ENCODE peak calls at places on chromosomes 16 and 17, in five cellular contexts. One of them, this sample, is unnamed.

GRCh38 chr17:49723423-49723822 is 15.7 kb upstream of the SLC35B1 start:
- DNase-seq in tibial artery: peak
- DNase-seq in testis: peak
- DNase-seq in AG04450: no peak
- DNase-seq in CD4-positive, alpha-beta T cell: no peak
- DNase-seq in this sample: no peak

GRCh38 chr17:67562036-67562435 is 155.7 kb upstream of the NOL11 start:
- DNase-seq in tibial artery: no peak
- DNase-seq in AG04450: no peak
- DNase-seq in CD4-positive, alpha-beta T cell: no peak
- DNase-seq in testis: no peak
- DNase-seq in this sample: no peak

GRCh38 chr16:78489072-78489471 is 389.6 kb downstream of the WWOX start:
- DNase-seq in testis: no peak
- DNase-seq in CD4-positive, alpha-beta T cell: no peak
- DNase-seq in AG04450: no peak
- DNase-seq in tibial artery: no peak
- DNase-seq in this sample: no peak

GRCh38 chr17:50363217-50364060 is 9.5 kb downstream of the MRPL27 start:
- DNase-seq in testis: peak
- DNase-seq in CD4-positive, alpha-beta T cell: no peak
- DNase-seq in tibial artery: no peak
- DNase-seq in AG04450: no peak
- DNase-seq in this sample: no peak

GRCh38 chr16:57535680-57536305 is 578 bp downstream of the CCDC102A start:
- DNase-seq in testis: peak
- DNase-seq in tibial artery: peak
- DNase-seq in AG04450: peak
- DNase-seq in CD4-positive, alpha-beta T cell: peak
- DNase-seq in this sample: peak

GRCh38 chr17:10169274-10169673 is 29.1 kb downstream of the GAS7 start:
- DNase-seq in CD4-positive, alpha-beta T cell: no peak
- DNase-seq in tibial artery: no peak
- DNase-seq in testis: no peak
- DNase-seq in AG04450: no peak
- DNase-seq in this sample: no peak

GRCh38 chr16:75965504-75966374 is 239.4 kb upstream of the CPHXL start:
- DNase-seq in testis: no peak
- DNase-seq in CD4-positive, alpha-beta T cell: no peak
- DNase-seq in tibial artery: no peak
- DNase-seq in AG04450: no peak
- DNase-seq in this sample: no peak

GRCh38 chr17:17155568-17155967 is 50.6 kb downstream of the PLD6 start:
- DNase-seq in testis: no peak
- DNase-seq in AG04450: no peak
- DNase-seq in CD4-positive, alpha-beta T cell: no peak
- DNase-seq in tibial artery: no peak
- DNase-seq in this sample: no peak

GRCh38 chr17:50482516-50482915 is 3.9 kb downstream of the RSAD1 start:
- DNase-seq in CD4-positive, alpha-beta T cell: peak
- DNase-seq in testis: peak
- DNase-seq in tibial artery: peak
- DNase-seq in AG04450: peak
- DNase-seq in this sample: peak

GRCh38 chr17:73474370-73474988 is 162.7 kb upstream of the CDC42EP4 start:
- DNase-seq in tibial artery: peak
- DNase-seq in AG04450: no peak
- DNase-seq in CD4-positive, alpha-beta T cell: peak
- DNase-seq in testis: peak
- DNase-seq in this sample: no peak

GRCh38 chr16:87047221-87048037 is 269.8 kb downstream of the C16orf95 start:
- DNase-seq in CD4-positive, alpha-beta T cell: no peak
- DNase-seq in testis: no peak
- DNase-seq in AG04450: no peak
- DNase-seq in tibial artery: no peak
- DNase-seq in this sample: no peak

GRCh38 chr17:77754956-77755355 is 203.5 kb upstream of the TNRC6C start:
- DNase-seq in testis: no peak
- DNase-seq in CD4-positive, alpha-beta T cell: no peak
- DNase-seq in tibial artery: no peak
- DNase-seq in AG04450: no peak
- DNase-seq in this sample: no peak

GRCh38 chr17:27635275-27635823 is 4.4 kb downstream of the LGALS9 start:
- DNase-seq in testis: peak
- DNase-seq in tibial artery: peak
- DNase-seq in AG04450: no peak
- DNase-seq in CD4-positive, alpha-beta T cell: no peak
- DNase-seq in this sample: peak

GRCh38 chr17:49443862-49444261 is 29.2 kb upstream of the PHB1 start:
- DNase-seq in tibial artery: no peak
- DNase-seq in CD4-positive, alpha-beta T cell: no peak
- DNase-seq in testis: no peak
- DNase-seq in AG04450: no peak
- DNase-seq in this sample: no peak

GRCh38 chr17:78357687-78358537 is 2.0 kb downstream of the SOCS3 start:
- DNase-seq in tibial artery: no peak
- DNase-seq in AG04450: no peak
- DNase-seq in CD4-positive, alpha-beta T cell: no peak
- DNase-seq in testis: no peak
- DNase-seq in this sample: no peak

GRCh38 chr16:12971216-12971615 is 69.8 kb downstream of the SHISA9 start:
- DNase-seq in CD4-positive, alpha-beta T cell: no peak
- DNase-seq in AG04450: no peak
- DNase-seq in testis: peak
- DNase-seq in tibial artery: no peak
- DNase-seq in this sample: no peak

GRCh38 chr17:44210342-44211192 is 8.9 kb downstream of the UBTF start:
- DNase-seq in CD4-positive, alpha-beta T cell: peak
- DNase-seq in tibial artery: peak
- DNase-seq in testis: peak
- DNase-seq in AG04450: peak
- DNase-seq in this sample: peak

GRCh38 chr17:77831497-77832179 is 126.9 kb upstream of the TNRC6C start:
- DNase-seq in CD4-positive, alpha-beta T cell: no peak
- DNase-seq in AG04450: peak
- DNase-seq in testis: no peak
- DNase-seq in tibial artery: peak
- DNase-seq in this sample: no peak

GRCh38 chr16:20610892-20611349 is 34.8 kb upstream of the ACSM2B start:
- DNase-seq in testis: no peak
- DNase-seq in tibial artery: no peak
- DNase-seq in CD4-positive, alpha-beta T cell: no peak
- DNase-seq in AG04450: no peak
- DNase-seq in this sample: no peak

GRCh38 chr17:36657390-36657762 is 56.0 kb downstream of the MRM1 start:
- DNase-seq in CD4-positive, alpha-beta T cell: no peak
- DNase-seq in tibial artery: no peak
- DNase-seq in testis: no peak
- DNase-seq in AG04450: no peak
- DNase-seq in this sample: no peak

GRCh38 chr17:57732062-57732461 is 13.0 kb downstream of the CCDC182 start:
- DNase-seq in tibial artery: no peak
- DNase-seq in CD4-positive, alpha-beta T cell: no peak
- DNase-seq in AG04450: no peak
- DNase-seq in testis: peak
- DNase-seq in this sample: no peak

GRCh38 chr17:50326831-50327364 is 19.0 kb upstream of the XYLT2 start:
- DNase-seq in CD4-positive, alpha-beta T cell: no peak
- DNase-seq in tibial artery: no peak
- DNase-seq in testis: no peak
- DNase-seq in AG04450: no peak
- DNase-seq in this sample: no peak

GRCh38 chr17:19327039-19327776 is 35.3 kb downstream of the B9D1 start:
- DNase-seq in testis: no peak
- DNase-seq in AG04450: peak
- DNase-seq in CD4-positive, alpha-beta T cell: no peak
- DNase-seq in tibial artery: no peak
- DNase-seq in this sample: no peak

GRCh38 chr16:886084-886543 is 84.7 kb downstream of the LMF1 start:
- DNase-seq in CD4-positive, alpha-beta T cell: no peak
- DNase-seq in tibial artery: no peak
- DNase-seq in testis: peak
- DNase-seq in AG04450: no peak
- DNase-seq in this sample: no peak

GRCh38 chr17:7177954-7178477 is 1.2 kb downstream of the ASGR1 start:
- DNase-seq in AG04450: no peak
- DNase-seq in testis: no peak
- DNase-seq in CD4-positive, alpha-beta T cell: no peak
- DNase-seq in tibial artery: no peak
- DNase-seq in this sample: peak

GRCh38 chr16:75238132-75238852 is 13.1 kb downstream of the BCAR1 start:
- DNase-seq in tibial artery: peak
- DNase-seq in CD4-positive, alpha-beta T cell: no peak
- DNase-seq in AG04450: peak
- DNase-seq in testis: peak
- DNase-seq in this sample: no peak

GRCh38 chr17:563646-564045 is 151.0 kb downstream of the VPS53 start:
- DNase-seq in CD4-positive, alpha-beta T cell: no peak
- DNase-seq in testis: no peak
- DNase-seq in tibial artery: no peak
- DNase-seq in AG04450: no peak
- DNase-seq in this sample: no peak

GRCh38 chr17:29958947-29959657 is 17.7 kb downstream of the EFCAB5 start:
- DNase-seq in testis: no peak
- DNase-seq in AG04450: no peak
- DNase-seq in tibial artery: no peak
- DNase-seq in CD4-positive, alpha-beta T cell: no peak
- DNase-seq in this sample: no peak

GRCh38 chr16:3157229-3158013 is 22.6 kb downstream of the ZNF213 start:
- DNase-seq in testis: peak
- DNase-seq in AG04450: peak
- DNase-seq in CD4-positive, alpha-beta T cell: peak
- DNase-seq in tibial artery: peak
- DNase-seq in this sample: peak

GRCh38 chr16:66164581-66164980 is 201.9 kb upstream of the CDH5 start:
- DNase-seq in testis: no peak
- DNase-seq in AG04450: no peak
- DNase-seq in CD4-positive, alpha-beta T cell: no peak
- DNase-seq in tibial artery: no peak
- DNase-seq in this sample: no peak

GRCh38 chr17:81808778-81809555 is 5.0 kb downstream of the GCGR start:
- DNase-seq in tibial artery: no peak
- DNase-seq in CD4-positive, alpha-beta T cell: no peak
- DNase-seq in AG04450: no peak
- DNase-seq in testis: no peak
- DNase-seq in this sample: no peak

GRCh38 chr17:36807496-36808180 is 129.6 kb upstream of the LHX1 start:
- DNase-seq in CD4-positive, alpha-beta T cell: no peak
- DNase-seq in tibial artery: no peak
- DNase-seq in testis: peak
- DNase-seq in AG04450: no peak
- DNase-seq in this sample: no peak

GRCh38 chr17:40564195-40564882 is 933 bp downstream of the CCR7 start:
- DNase-seq in AG04450: no peak
- DNase-seq in testis: no peak
- DNase-seq in CD4-positive, alpha-beta T cell: no peak
- DNase-seq in tibial artery: no peak
- DNase-seq in this sample: no peak

GRCh38 chr17:82226809-82227628 is 1.8 kb upstream of the SLC16A3 start:
- DNase-seq in AG04450: no peak
- DNase-seq in CD4-positive, alpha-beta T cell: no peak
- DNase-seq in testis: no peak
- DNase-seq in tibial artery: no peak
- DNase-seq in this sample: no peak

GRCh38 chr16:31016018-31016417 is 5.6 kb upstream of the STX1B start:
- DNase-seq in AG04450: no peak
- DNase-seq in testis: no peak
- DNase-seq in CD4-positive, alpha-beta T cell: no peak
- DNase-seq in tibial artery: no peak
- DNase-seq in this sample: no peak
- TF ChIP-seq CTCF in AG04450: no peak
- TF ChIP-seq CTCF in testis: no peak
- TF ChIP-seq CTCF in CD4-positive, alpha-beta T cell: no peak
- TF ChIP-seq CTCF in tibial artery: no peak
- TF ChIP-seq CTCF in this sample: no peak

GRCh38 chr17:46978489-46979022 is 497 bp downstream of the RPRML start:
- DNase-seq in CD4-positive, alpha-beta T cell: no peak
- DNase-seq in tibial artery: no peak
- DNase-seq in AG04450: no peak
- DNase-seq in testis: no peak
- DNase-seq in this sample: no peak
- TF ChIP-seq CTCF in CD4-positive, alpha-beta T cell: no peak
- TF ChIP-seq CTCF in tibial artery: no peak
- TF ChIP-seq CTCF in AG04450: no peak
- TF ChIP-seq CTCF in testis: no peak
- TF ChIP-seq CTCF in this sample: no peak

GRCh38 chr17:32769846-32770245 is 107.1 kb downstream of the MYO1D start:
- DNase-seq in AG04450: no peak
- DNase-seq in CD4-positive, alpha-beta T cell: no peak
- DNase-seq in testis: no peak
- DNase-seq in tibial artery: no peak
- DNase-seq in this sample: no peak
- TF ChIP-seq CTCF in AG04450: no peak
- TF ChIP-seq CTCF in CD4-positive, alpha-beta T cell: no peak
- TF ChIP-seq CTCF in testis: no peak
- TF ChIP-seq CTCF in tibial artery: no peak
- TF ChIP-seq CTCF in this sample: no peak

GRCh38 chr16:14407786-14408399 is 222.2 kb downstream of the PARN start:
- DNase-seq in AG04450: no peak
- DNase-seq in tibial artery: no peak
- DNase-seq in CD4-positive, alpha-beta T cell: no peak
- DNase-seq in testis: no peak
- DNase-seq in this sample: no peak

GRCh38 chr16:14409563-14409962 is 220.5 kb downstream of the PARN start:
- DNase-seq in testis: no peak
- DNase-seq in tibial artery: peak
- DNase-seq in CD4-positive, alpha-beta T cell: no peak
- DNase-seq in AG04450: peak
- DNase-seq in this sample: no peak

GRCh38 chr16:14400285-14400977 is 229.6 kb downstream of the PARN start:
- DNase-seq in tibial artery: no peak
- DNase-seq in testis: no peak
- DNase-seq in CD4-positive, alpha-beta T cell: no peak
- DNase-seq in AG04450: no peak
- DNase-seq in this sample: no peak

GRCh38 chr16:14401839-14402115 is 228.3 kb downstream of the PARN start:
- DNase-seq in AG04450: no peak
- DNase-seq in testis: peak
- DNase-seq in CD4-positive, alpha-beta T cell: no peak
- DNase-seq in tibial artery: peak
- DNase-seq in this sample: no peak

GRCh38 chr16:14405611-14406537 is 224.2 kb downstream of the PARN start:
- DNase-seq in tibial artery: peak
- DNase-seq in testis: peak
- DNase-seq in CD4-positive, alpha-beta T cell: no peak
- DNase-seq in AG04450: no peak
- DNase-seq in this sample: no peak
- TF ChIP-seq CTCF in tibial artery: no peak
- TF ChIP-seq CTCF in testis: no peak
- TF ChIP-seq CTCF in CD4-positive, alpha-beta T cell: no peak
- TF ChIP-seq CTCF in AG04450: no peak
- TF ChIP-seq CTCF in this sample: no peak